ENCODE peak calls at places on chromosomes 7 and 10, in five cellular contexts. Z is T1000, B is posterior vena cava, F is SK-N-DZ, G is endothelial cell. N is an unnamed sample.

GRCh38 chr7:42932861-42933591 is 850 bp downstream of the MRPL32 start:
- DNase-seq in F (peak), G (no peak), B (no peak), Z (no peak), N (peak)

GRCh38 chr10:135601-136464 is 578 bp downstream of the ZMYND11 start:
- DNase-seq in G (peak), Z (no peak), F (peak), B (peak), N (peak)

GRCh38 chr10:55374917-55375316 is 573.9 kb upstream of the PCDH15 start:
- DNase-seq in G (no peak), F (peak), B (no peak), Z (no peak), N (no peak)

GRCh38 chr7:17580861-17581260 is 282.4 kb downstream of the AHR start:
- DNase-seq in F (no peak), B (no peak), G (no peak), Z (no peak), N (no peak)

GRCh38 chr10:49387029-49387428 is 8.9 kb downstream of the DRGX start:
- DNase-seq in F (no peak), B (peak), Z (no peak), G (no peak), N (no peak)

GRCh38 chr7:55111007-55111406 is 92.2 kb downstream of the EGFR start:
- DNase-seq in F (no peak), Z (no peak), B (no peak), G (no peak), N (no peak)

GRCh38 chr10:44723654-44724053 is 187.5 kb upstream of the TMEM72 start:
- DNase-seq in Z (peak), G (no peak), B (peak), F (no peak), N (no peak)

GRCh38 chr7:2048531-2048930 is 184.2 kb downstream of the MAD1L1 start:
- DNase-seq in Z (no peak), G (no peak), F (no peak), B (peak), N (no peak)

GRCh38 chr7:46178685-46179084 is 257.6 kb upstream of the IGFBP3 start:
- DNase-seq in B (no peak), F (no peak), G (no peak), Z (no peak), N (no peak)

GRCh38 chr7:129225206-129225930 is 538 bp downstream of the AHCYL2 start:
- DNase-seq in G (peak), F (peak), Z (no peak), B (peak), N (peak)

GRCh38 chr7:13115829-13116228 is 428.4 kb downstream of the ARL4A start:
- DNase-seq in Z (no peak), B (no peak), G (no peak), F (no peak), N (no peak)

GRCh38 chr7:129091484-129092002 is 36.6 kb upstream of the TNPO3 start:
- DNase-seq in G (peak), Z (peak), B (peak), F (peak), N (peak)

GRCh38 chr7:51288896-51289607 is 27.6 kb downstream of the COBL start:
- DNase-seq in Z (no peak), G (no peak), B (no peak), F (no peak), N (no peak)